ENCODE peak calls at places on chromosomes 12 and 14, in four cellular contexts. V is DMS 273 treated with DMSO at 0.1 percent for 48 hours, E is T-cell, S is uterus. T is an unnamed sample.

GRCh38 chr14:22095845-22096510 is 422.4 kb upstream of the OR4E1 start:
- DNase-seq in V (no peak), E (no peak), S (no peak), T (no peak)

GRCh38 chr12:82866227-82866803 is 179.6 kb downstream of the TMTC2 start:
- DNase-seq in V (no peak), E (no peak), S (no peak), T (no peak)

GRCh38 chr12:106594447-106594846 is 11.6 kb downstream of the RFX4 start:
- DNase-seq in V (no peak), E (no peak), S (no peak), T (no peak)

GRCh38 chr12:85405781-85406522 is 125.9 kb downstream of the ALX1 start:
- DNase-seq in V (no peak), E (no peak), S (no peak), T (no peak)

GRCh38 chr12:93427779-93428564 is 13.8 kb downstream of the UBE2N start:
- DNase-seq in V (no peak), E (no peak), S (no peak), T (no peak)

GRCh38 chr14:62709773-62710172 is 335.5 kb downstream of the KCNH5 start:
- DNase-seq in V (no peak), E (no peak), S (no peak), T (no peak)

GRCh38 chr12:95548539-95549391 is 2.5 kb downstream of the USP44 start:
- DNase-seq in V (no peak), E (peak; percentile 68), S (peak; percentile 61), T (peak; percentile 83)

GRCh38 chr12:132189378-132190011 is 45.2 kb downstream of the NOC4L start:
- DNase-seq in V (peak; percentile 53), E (peak; percentile 93), S (peak; percentile 83), T (peak; percentile 89)

GRCh38 chr12:2198088-2198501 is 145.3 kb downstream of the CACNA1C start:
- DNase-seq in V (no peak), E (no peak), S (peak; percentile 56), T (no peak)

GRCh38 chr12:64678248-64678647 is 68.0 kb downstream of the RASSF3 start:
- DNase-seq in V (no peak), E (no peak), S (no peak), T (no peak)

GRCh38 chr14:57391609-57392195 is 1.3 kb downstream of the NAA30 start:
- DNase-seq in V (no peak), E (no peak), S (no peak), T (no peak)

GRCh38 chr12:98399532-98399931 is 115.9 kb upstream of the TMPO start:
- DNase-seq in V (no peak), E (peak; percentile 15), S (no peak), T (peak; percentile 6)

GRCh38 chr14:100892496-100893227 is 10.9 kb downstream of the RTL1 start:
- DNase-seq in V (no peak), E (no peak), S (peak; percentile 8), T (no peak)

GRCh38 chr12:11863478-11863906 is 207.2 kb upstream of the BCL2L14 start:
- DNase-seq in V (no peak), E (no peak), S (peak; percentile 49), T (no peak)

GRCh38 chr12:56151672-56152131 is 685 bp upstream of the MYL6B start:
- DNase-seq in V (no peak), E (peak; percentile 49), S (no peak), T (peak; percentile 46)

GRCh38 chr14:76272349-76272748 is 103.6 kb upstream of the ESRRB start:
- DNase-seq in V (no peak), E (no peak), S (no peak), T (no peak)

GRCh38 chr12:91991397-91992187 is 154.1 kb downstream of the BTG1 start:
- DNase-seq in V (no peak), E (no peak), S (no peak), T (no peak)

GRCh38 chr14:64971890-64972785 is at the start of gene RAB15:
- DNase-seq in V (peak; percentile 6), E (peak; percentile 30), S (no peak), T (peak; percentile 49)

GRCh38 chr14:68659021-68659931 is 133.6 kb downstream of the ZFP36L1 start:
- DNase-seq in V (no peak), E (no peak), S (peak; percentile 79), T (no peak)

GRCh38 chr14:75229576-75229922 is 49.1 kb upstream of the FOS start:
- DNase-seq in V (no peak), E (no peak), S (no peak), T (no peak)

GRCh38 chr12:27260746-27261145 is 16.7 kb downstream of the STK38L start:
- DNase-seq in V (no peak), E (no peak), S (no peak), T (no peak)

GRCh38 chr12:94172031-94172430 is 23.7 kb downstream of the PLXNC1 start:
- DNase-seq in V (no peak), E (no peak), S (no peak), T (no peak)

GRCh38 chr12:118429703-118430383 is 53.5 kb downstream of the SUDS3 start:
- DNase-seq in V (no peak), E (no peak), S (no peak), T (no peak)

GRCh38 chr12:113467514-113468364 is 3.9 kb downstream of the LHX5 start:
- DNase-seq in V (no peak), E (no peak), S (no peak), T (no peak)

GRCh38 chr12:55019784-55020183 is at the start of gene NEUROD4:
- DNase-seq in V (peak; percentile 54), E (peak; percentile 11), S (no peak), T (no peak)

GRCh38 chr14:74290415-74290814 is 12.3 kb downstream of the ABCD4 start:
- DNase-seq in V (no peak), E (no peak), S (no peak), T (no peak)

GRCh38 chr12:90938451-90938850 is 16.5 kb downstream of the CCER1 start:
- DNase-seq in V (no peak), E (no peak), S (no peak), T (no peak)

GRCh38 chr12:607541-608001 is 55.7 kb downstream of the NINJ2 start:
- DNase-seq in V (no peak), E (no peak), S (peak; percentile 52), T (no peak)

GRCh38 chr14:25069889-25070288 is 19.9 kb upstream of the STXBP6 start:
- DNase-seq in V (no peak), E (no peak), S (no peak), T (no peak)

T was measured in naive thymus-derived CD8-positive, alpha-beta T cell.